ENCODE peak calls at places on chromosomes 13 and 19, in nine cellular contexts. T is DMS53; S is stimulated activated CD8-positive, alpha-beta memory T cell treated with anti-CD3 and anti-CD28 coated beads, Interleukin-12 subunit alpha, Interleukin-12 subunit beta, amount 100 ng/mL, for 1 hour; H is mesendoderm; U is GM23248; L is activated effector memory CD4-positive, alpha-beta T cell treated with Interleukin-2 at 50 U/mL for 16 hours; X is cardiac muscle cell; D is naive thymus-derived CD8-positive, alpha-beta T cell; O is effector memory CD8-positive, alpha-beta T cell. E is an unnamed sample.

GRCh38 chr19:37148214-37148613 is 24.3 kb downstream of the ZNF585A start:
- DNase-seq in T (no peak), S (no peak), H (no peak), U (no peak), L (no peak), X (no peak), D (no peak), O (no peak), E (no peak)

GRCh38 chr13:98478134-98479129 is 98.5 kb downstream of the STK24 start:
- DNase-seq in T (no peak), S (no peak), H (peak), U (peak), L (no peak), X (peak), D (no peak), O (no peak), E (no peak)

GRCh38 chr19:46288896-46289588 is 7.8 kb upstream of the HIF3A start:
- DNase-seq in T (peak), S (no peak), H (no peak), U (peak), L (no peak), X (peak), D (no peak), O (no peak), E (no peak)

GRCh38 chr19:8148410-8149231 is 771 bp downstream of the FBN3 start:
- DNase-seq in T (peak), S (no peak), H (peak), U (no peak), L (no peak), X (peak), D (peak), O (no peak), E (no peak)

GRCh38 chr19:41136636-41137035 is 22.4 kb downstream of the CYP2F1 start:
- DNase-seq in T (no peak), S (no peak), H (no peak), U (no peak), L (no peak), X (no peak), D (no peak), O (no peak), E (no peak)

GRCh38 chr13:109135018-109135417 is 505.6 kb downstream of the MYO16 start:
- DNase-seq in T (peak), S (no peak), H (peak), U (no peak), L (no peak), X (no peak), D (no peak), O (no peak), E (no peak)

GRCh38 chr19:17602872-17603552 is 47.6 kb downstream of the COLGALT1 start:
- DNase-seq in T (no peak), S (no peak), H (no peak), U (no peak), L (no peak), X (no peak), D (no peak), O (no peak), E (no peak)

GRCh38 chr13:72504026-72504925 is 223.2 kb downstream of the MZT1 start:
- DNase-seq in T (no peak), S (no peak), H (no peak), U (no peak), L (no peak), X (no peak), D (no peak), O (no peak), E (no peak)

GRCh38 chr19:15977193-15977592 is 28.4 kb downstream of the OR10H4 start:
- DNase-seq in T (no peak), S (no peak), H (no peak), U (no peak), L (no peak), X (no peak), D (no peak), O (no peak), E (no peak)

GRCh38 chr19:10256551-10256950 is 4.5 kb downstream of the MRPL4 start:
- DNase-seq in T (no peak), S (no peak), H (no peak), U (no peak), L (no peak), X (no peak), D (no peak), O (no peak), E (no peak)

E was measured in Peyer's patch.